ENCODE peak calls at places on chromosomes 11 and 22, in seven cellular contexts. K, V, I, T, H, J and G are unnamed samples.

GRCh38 chr11:35487532-35488078 is 37.8 kb downstream of the PAMR1 start:
- DNase-seq in K (peak), V (peak), I (peak), T (no peak), H (peak), J (peak), G (no peak)

GRCh38 chr11:44780940-44781631 is 54.3 kb downstream of the TSPAN18 start:
- DNase-seq in K (no peak), V (no peak), I (no peak), T (no peak), H (no peak), J (no peak), G (no peak)

GRCh38 chr11:36569095-36569494 is 1.3 kb downstream of the RAG1 start:
- DNase-seq in K (no peak), V (no peak), I (no peak), T (no peak), H (no peak), J (no peak), G (peak)

GRCh38 chr11:5605849-5606248 is 9.4 kb downstream of the TRIM6 start:
- DNase-seq in K (no peak), V (no peak), I (no peak), T (no peak), H (no peak), J (peak), G (no peak)

GRCh38 chr22:24950272-24950902 is 2.1 kb upstream of the KIAA1671 start:
- DNase-seq in K (no peak), V (peak), I (no peak), T (no peak), H (peak), J (no peak), G (no peak)

GRCh38 chr11:93663021-93663420 is 1.5 kb downstream of the CEP295 start:
- DNase-seq in K (no peak), V (no peak), I (no peak), T (no peak), H (no peak), J (no peak), G (no peak)

GRCh38 chr11:83895516-83895915 is 609.3 kb upstream of the CCDC90B start:
- DNase-seq in K (no peak), V (peak), I (peak), T (no peak), H (no peak), J (no peak), G (no peak)

GRCh38 chr22:47174096-47174495 is 411.6 kb downstream of the TBC1D22A start:
- DNase-seq in K (no peak), V (no peak), I (no peak), T (no peak), H (no peak), J (no peak), G (no peak)

GRCh38 chr11:104402812-104403521 is 239.0 kb upstream of the PDGFD start:
- DNase-seq in K (no peak), V (peak), I (peak), T (no peak), H (no peak), J (no peak), G (no peak)

GRCh38 chr11:35484435-35484834 is 41.0 kb downstream of the PAMR1 start:
- DNase-seq in K (no peak), V (no peak), I (no peak), T (no peak), H (no peak), J (no peak), G (no peak)

GRCh38 chr22:49768961-49769690 is 58.5 kb downstream of the BRD1 start:
- DNase-seq in K (no peak), V (no peak), I (no peak), T (no peak), H (peak), J (no peak), G (no peak)

GRCh38 chr11:128095459-128096096 is 491.8 kb downstream of the ETS1 start:
- DNase-seq in K (peak), V (no peak), I (no peak), T (no peak), H (no peak), J (peak), G (no peak)

GRCh38 chr11:46675288-46675851 is 25.0 kb downstream of the ARHGAP1 start:
- DNase-seq in K (no peak), V (no peak), I (no peak), T (no peak), H (no peak), J (peak), G (no peak)

GRCh38 chr11:34495724-34496377 is 17.7 kb downstream of the ELF5 start:
- DNase-seq in K (peak), V (no peak), I (no peak), T (no peak), H (no peak), J (peak), G (no peak)

GRCh38 chr11:1931791-1932480 is 12.4 kb downstream of the TNNT3 start:
- DNase-seq in K (no peak), V (no peak), I (no peak), T (no peak), H (no peak), J (no peak), G (no peak)

GRCh38 chr11:93361435-93361834 is 30.9 kb downstream of the DEUP1 start:
- DNase-seq in K (no peak), V (no peak), I (no peak), T (no peak), H (no peak), J (no peak), G (no peak)

GRCh38 chr22:24583221-24583971 is 9.5 kb downstream of the LRRC75B start:
- DNase-seq in K (no peak), V (no peak), I (no peak), T (no peak), H (no peak), J (peak), G (no peak)

GRCh38 chr11:62611705-62612365 is 740 bp downstream of the EML3 start:
- DNase-seq in K (no peak), V (peak), I (no peak), T (no peak), H (peak), J (peak), G (peak)

GRCh38 chr11:57761301-57762234 is at the start of gene CTNND1:
- DNase-seq in K (peak), V (peak), I (peak), T (peak), H (peak), J (peak), G (peak)

GRCh38 chr22:49197986-49198704 is 629.5 kb downstream of the BRD1 start:
- DNase-seq in K (no peak), V (no peak), I (no peak), T (no peak), H (no peak), J (no peak), G (no peak)

GRCh38 chr11:122709042-122709760 is 53.7 kb downstream of the UBASH3B start:
- DNase-seq in K (peak), V (no peak), I (no peak), T (no peak), H (no peak), J (peak), G (no peak)

GRCh38 chr11:122556605-122557004 is 98.9 kb upstream of the UBASH3B start:
- DNase-seq in K (no peak), V (peak), I (no peak), T (no peak), H (peak), J (peak), G (no peak)

GRCh38 chr11:44304091-44305084 is 5.6 kb downstream of the ALX4 start:
- DNase-seq in K (no peak), V (peak), I (no peak), T (no peak), H (peak), J (no peak), G (no peak)

GRCh38 chr11:91308069-91308468 is 916.5 kb upstream of the FAT3 start:
- DNase-seq in K (no peak), V (peak), I (no peak), T (no peak), H (no peak), J (no peak), G (no peak)

GRCh38 chr22:30806391-30806861 is 111.8 kb downstream of the OSBP2 start:
- DNase-seq in K (peak), V (peak), I (no peak), T (no peak), H (peak), J (peak), G (peak)

GRCh38 chr22:25680049-25680448 is 61.9 kb upstream of the MYO18B start:
- DNase-seq in K (no peak), V (no peak), I (no peak), T (no peak), H (no peak), J (no peak), G (no peak)

GRCh38 chr11:129143335-129143734 is 48.8 kb downstream of the ARHGAP32 start:
- DNase-seq in K (peak), V (no peak), I (peak), T (no peak), H (no peak), J (peak), G (no peak)

GRCh38 chr22:37079668-37080171 is 28.2 kb downstream of the KCTD17 start:
- DNase-seq in K (no peak), V (no peak), I (no peak), T (no peak), H (no peak), J (peak), G (no peak)

GRCh38 chr22:32836286-32836859 is 34.9 kb downstream of the TIMP3 start:
- DNase-seq in K (no peak), V (peak), I (no peak), T (no peak), H (no peak), J (peak), G (peak)

GRCh38 chr11:67054851-67055523 is 1.7 kb upstream of the RHOD start:
- DNase-seq in K (peak), V (no peak), I (no peak), T (no peak), H (no peak), J (peak), G (peak)

GRCh38 chr11:73156114-73156513 is 14.0 kb upstream of the FCHSD2 start:
- DNase-seq in K (no peak), V (no peak), I (no peak), T (no peak), H (no peak), J (no peak), G (no peak)

GRCh38 chr11:17434108-17434507 is 42.5 kb downstream of the ABCC8 start:
- DNase-seq in K (no peak), V (no peak), I (no peak), T (no peak), H (no peak), J (no peak), G (no peak)

GRCh38 chr22:17167486-17167885 is 8.4 kb upstream of the HDHD5 start:
- DNase-seq in K (no peak), V (no peak), I (no peak), T (no peak), H (no peak), J (no peak), G (no peak)

GRCh38 chr22:24112188-24112587 is 69.1 kb upstream of the SUSD2 start:
- DNase-seq in K (no peak), V (no peak), I (no peak), T (no peak), H (no peak), J (no peak), G (no peak)

GRCh38 chr11:68963779-68964178 is 17.0 kb downstream of the MRGPRD start:
- DNase-seq in K (no peak), V (no peak), I (no peak), T (no peak), H (no peak), J (no peak), G (no peak)

GRCh38 chr11:66858186-66858938 is 1.5 kb downstream of the LRFN4 start:
- DNase-seq in K (no peak), V (no peak), I (no peak), T (no peak), H (no peak), J (no peak), G (no peak)

GRCh38 chr22:44192098-44192810 is 11.5 kb downstream of the PARVG start:
- DNase-seq in K (peak), V (peak), I (no peak), T (no peak), H (peak), J (peak), G (peak)

GRCh38 chr11:71432761-71433647 is 15.2 kb downstream of the DHCR7 start:
- DNase-seq in K (no peak), V (no peak), I (no peak), T (no peak), H (no peak), J (no peak), G (no peak)
- H3K27ac ChIP-seq in K (no peak), V (no peak), I (no peak), T (no peak), H (no peak), J (no peak), G (no peak)

DNA sequence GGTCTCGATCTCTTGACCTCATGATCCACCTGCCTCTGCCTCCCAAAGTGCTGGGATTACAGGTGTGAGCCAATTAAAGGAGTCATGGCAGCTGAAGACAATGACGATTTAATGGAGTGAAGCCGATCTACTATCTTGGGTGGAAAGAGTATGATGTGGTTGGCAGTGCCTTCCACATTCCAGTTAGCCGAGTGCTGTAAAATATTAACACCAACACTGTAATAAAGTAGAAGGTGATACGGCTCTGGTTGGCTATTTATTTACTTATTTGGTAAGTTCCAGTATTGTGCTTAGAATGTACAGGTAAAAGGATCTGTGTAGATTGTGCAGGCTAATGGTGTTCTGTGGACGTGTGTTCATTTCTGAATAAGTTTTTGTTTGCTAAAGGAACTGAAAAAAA is 149.6 kb upstream of the MTMR2 start:
- DNase-seq in K (no peak), V (no peak), I (no peak), T (no peak), H (no peak), J (no peak), G (no peak)
- H2AFZ ChIP-seq in K (no peak), V (no peak), I (no peak), T (no peak), H (no peak), J (no peak), G (no peak)

GRCh38 chr11:117970400-117971024 is 15.7 kb upstream of the IL10RA start:
- DNase-seq in K (no peak), V (no peak), I (no peak), T (no peak), H (no peak), J (no peak), G (peak)

GRCh38 chr11:117972589-117973445 is 13.4 kb upstream of the IL10RA start:
- DNase-seq in K (no peak), V (no peak), I (no peak), T (no peak), H (no peak), J (no peak), G (no peak)

GRCh38 chr11:117972044-117972443 is 14.2 kb upstream of the IL10RA start:
- DNase-seq in K (no peak), V (no peak), I (no peak), T (no peak), H (no peak), J (no peak), G (no peak)

GRCh38 chr11:117976445-117976844 is 9.7 kb upstream of the IL10RA start:
- DNase-seq in K (no peak), V (no peak), I (no peak), T (no peak), H (no peak), J (no peak), G (no peak)

GRCh38 chr11:117973446-117973922 is 12.7 kb upstream of the IL10RA start:
- DNase-seq in K (no peak), V (no peak), I (no peak), T (no peak), H (no peak), J (no peak), G (no peak)
- H3K27ac ChIP-seq in K (no peak), V (no peak), I (no peak), T (no peak), H (no peak), J (no peak), G (no peak)

GRCh38 chr22:19909350-19910179 is 32.0 kb upstream of the COMT start:
- DNase-seq in K (peak), V (peak), I (peak), T (peak), H (peak), J (peak), G (peak)
- H2AFZ ChIP-seq in K (no peak), V (no peak), I (no peak), T (no peak), H (no peak), J (no peak), G (peak)

GRCh38 chr11:130478881-130479280 is 30.4 kb downstream of the ADAMTS15 start:
- DNase-seq in K (no peak), V (no peak), I (no peak), T (no peak), H (peak), J (no peak), G (no peak)
- H3K27ac ChIP-seq in K (no peak), V (no peak), I (no peak), T (no peak), H (no peak), J (peak), G (no peak)

GRCh38 chr11:120662071-120662611 is 150.6 kb downstream of the GRIK4 start:
- DNase-seq in K (no peak), V (no peak), I (no peak), T (no peak), H (no peak), J (no peak), G (no peak)

GRCh38 chr11:120663142-120663541 is 151.6 kb downstream of the GRIK4 start:
- DNase-seq in K (no peak), V (no peak), I (no peak), T (no peak), H (no peak), J (no peak), G (no peak)

GRCh38 chr11:120666121-120666639 is 154.6 kb downstream of the GRIK4 start:
- DNase-seq in K (no peak), V (peak), I (no peak), T (no peak), H (no peak), J (no peak), G (no peak)

GRCh38 chr11:120667934-120668333 is 156.4 kb downstream of the GRIK4 start:
- DNase-seq in K (no peak), V (no peak), I (no peak), T (no peak), H (no peak), J (no peak), G (no peak)

GRCh38 chr11:120667281-120667680 is 155.7 kb downstream of the GRIK4 start:
- DNase-seq in K (no peak), V (no peak), I (no peak), T (no peak), H (no peak), J (no peak), G (no peak)
- H2AFZ ChIP-seq in K (no peak), V (no peak), I (no peak), T (no peak), H (no peak), J (no peak), G (no peak)

DNA sequence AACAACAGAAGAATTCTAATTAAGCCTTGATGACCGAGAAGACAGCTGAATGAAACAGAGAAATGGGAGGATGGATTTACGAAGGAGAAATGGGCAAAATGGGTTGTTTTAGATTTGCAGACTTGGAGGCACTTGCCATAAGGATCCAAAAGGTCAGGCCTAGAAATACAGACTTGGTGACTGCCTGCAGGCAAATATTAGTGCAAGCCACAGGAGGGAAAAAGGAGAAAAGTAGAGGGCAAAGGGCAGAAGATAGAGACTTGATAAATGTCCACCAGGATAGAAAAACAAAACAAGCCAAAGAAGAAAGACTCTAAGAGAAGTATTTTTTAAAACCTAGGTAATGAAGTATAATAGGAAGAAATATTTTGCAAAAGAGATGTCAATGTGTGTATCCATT is 13.1 kb downstream of the CCDC34 start:
- DNase-seq in K (no peak), V (no peak), I (no peak), T (no peak), H (no peak), J (no peak), G (no peak)
- H3K27ac ChIP-seq in K (no peak), V (peak), I (peak), T (no peak), H (no peak), J (no peak), G (no peak)

GRCh38 chr22:40320687-40321086 is 25.6 kb upstream of the ADSL start:
- DNase-seq in K (no peak), V (no peak), I (no peak), T (no peak), H (no peak), J (no peak), G (no peak)
- H2AFZ ChIP-seq in K (no peak), V (no peak), I (no peak), T (no peak), H (no peak), J (no peak), G (no peak)

GRCh38 chr22:45504703-45505341 is 2.1 kb downstream of the FBLN1 start:
- DNase-seq in K (no peak), V (peak), I (peak), T (no peak), H (peak), J (no peak), G (no peak)
- H3K27ac ChIP-seq in K (no peak), V (peak), I (peak), T (no peak), H (peak), J (peak), G (no peak)

DNA sequence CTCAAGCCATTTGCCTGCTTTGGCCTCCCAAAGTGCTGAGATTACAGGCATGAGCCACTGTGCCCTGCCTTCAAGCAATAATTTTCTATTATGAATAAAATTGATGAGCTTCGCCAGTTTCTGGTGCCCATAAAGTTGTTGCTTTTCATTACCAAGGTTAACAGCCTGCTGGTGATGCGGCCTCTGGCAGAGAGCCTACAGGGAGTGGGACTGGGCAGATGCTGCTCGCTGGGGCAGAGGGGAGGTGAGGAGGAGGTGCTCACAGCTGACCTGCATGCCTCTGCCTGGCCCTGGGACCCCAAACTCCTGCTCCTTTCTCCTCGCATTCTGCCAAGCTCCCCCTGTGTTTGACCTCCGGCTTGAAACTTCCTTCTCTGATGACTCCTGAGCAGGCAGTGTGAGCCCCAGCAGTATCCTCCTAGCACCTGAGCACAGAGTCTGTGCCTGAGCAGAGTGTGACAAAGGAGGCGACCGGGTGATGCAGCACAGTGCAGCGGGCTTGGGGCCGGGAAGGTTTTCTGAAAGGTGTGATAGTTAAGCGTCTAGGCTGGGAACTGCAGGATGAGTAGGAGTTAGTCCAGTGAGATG is 56.1 kb upstream of the B3GAT1 start:
- DNase-seq in K (no peak), V (no peak), I (no peak), T (no peak), H (no peak), J (no peak), G (no peak)
- H2AFZ ChIP-seq in K (no peak), V (no peak), I (no peak), T (no peak), H (no peak), J (no peak), G (no peak)